ENCODE peak calls at places on chromosomes 4 and X, in four cellular contexts. P is GM12892, A is left ventricle myocardium inferior, R is memory B cell. M is an unnamed sample.

GRCh38 chrX:41033299-41033698 is 51.9 kb upstream of the USP9X start:
- DNase-seq in P (no peak), A (no peak), R (no peak), M (no peak)

GRCh38 chrX:42535233-42535632 is 242.7 kb downstream of the PPP1R2C start:
- DNase-seq in R (no peak), P (no peak), A (no peak), M (no peak)

GRCh38 chr4:993111-994029 is at the start of gene SLC26A1:
- DNase-seq in R (no peak), P (no peak), A (no peak), M (no peak)

GRCh38 chr4:38562751-38563198 is 101.2 kb upstream of the KLF3 start:
- DNase-seq in R (no peak), P (no peak), A (peak; percentile 46), M (no peak)

GRCh38 chrX:111837226-111837625 is 38.8 kb upstream of the TRPC5OS start:
- DNase-seq in P (no peak), A (no peak), R (no peak), M (no peak)

GRCh38 chr4:4217123-4217522 is 9.6 kb downstream of the OTOP1 start:
- DNase-seq in R (no peak), P (no peak), A (no peak), M (no peak)

GRCh38 chr4:29046166-29046565 is 1674.0 kb upstream of the PCDH7 start:
- DNase-seq in P (no peak), R (no peak), A (no peak), M (no peak)

GRCh38 chrX:10155137-10155536 is 1.6 kb upstream of the CLCN4 start:
- DNase-seq in P (no peak), R (no peak), A (no peak), M (no peak)

GRCh38 chr4:128303986-128304385 is 16.4 kb upstream of the PGRMC2 start:
- DNase-seq in P (no peak), A (no peak), R (no peak), M (no peak)

GRCh38 chr4:158778065-158778711 is 9.4 kb downstream of the FNIP2 start:
- DNase-seq in R (peak; percentile 27), P (no peak), A (no peak), M (no peak)

GRCh38 chrX:155070663-155070974 is 317 bp downstream of the CMC4 start:
- DNase-seq in A (no peak), P (no peak), R (no peak), M (no peak)

GRCh38 chr4:6530964-6531363 is 44.0 kb upstream of the MAN2B2 start:
- DNase-seq in P (no peak), A (no peak), R (no peak), M (no peak)

GRCh38 chr4:46388860-46389259 is 1.1 kb downstream of the GABRA2 start:
- DNase-seq in P (no peak), R (no peak), A (no peak), M (no peak)

GRCh38 chrX:118240359-118240758 is 105.5 kb upstream of the WDR44 start:
- DNase-seq in P (no peak), A (peak; percentile 13), R (no peak), M (no peak)

GRCh38 chr4:89337678-89338077 is 30.1 kb upstream of the GPRIN3 start:
- DNase-seq in P (no peak), A (no peak), R (no peak), M (no peak)

GRCh38 chrX:30489323-30489722 is 88.2 kb downstream of the TASL start:
- DNase-seq in R (no peak), A (no peak), P (no peak), M (no peak)

GRCh38 chr4:76856183-76856969 is 41.6 kb downstream of the SOWAHB start:
- DNase-seq in R (no peak), P (no peak), A (no peak), M (no peak)

GRCh38 chr4:169252339-169253086 is 18.2 kb downstream of the SH3RF1 start:
- DNase-seq in P (no peak), A (no peak), R (no peak), M (no peak)

GRCh38 chr4:48939785-48940184 is 33.2 kb upstream of the OCIAD2 start:
- DNase-seq in P (no peak), R (no peak), A (no peak), M (no peak)

GRCh38 chrX:17680732-17681413 is 56.4 kb upstream of the SCML1 start:
- DNase-seq in P (no peak), A (no peak), R (no peak), M (no peak)

GRCh38 chr4:118033148-118034060 is 882 bp upstream of the NDST3 start:
- DNase-seq in R (no peak), P (peak; percentile 7), A (no peak), M (no peak)

GRCh38 chr4:173399016-173399415 is at the start of gene SCRG1:
- DNase-seq in A (peak; percentile 36), R (no peak), P (no peak), M (no peak)

GRCh38 chr4:136893638-136894037 is 638.7 kb downstream of the PCDH18 start:
- DNase-seq in A (no peak), R (no peak), P (no peak), M (no peak)

GRCh38 chr4:48944252-48944651 is 37.7 kb upstream of the OCIAD2 start:
- DNase-seq in P (no peak), A (no peak), R (no peak), M (no peak)

GRCh38 chr4:7820031-7820825 is 119.4 kb downstream of the AFAP1 start:
- DNase-seq in A (no peak), P (no peak), R (no peak), M (no peak)

GRCh38 chr4:83083925-83084475 is 30.5 kb downstream of the PLAC8 start:
- DNase-seq in A (no peak), P (no peak), R (peak; percentile 58), M (peak; percentile 33)

GRCh38 chr4:182880387-182881356 is 36.5 kb downstream of the DCTD start:
- DNase-seq in A (peak; percentile 57), R (no peak), P (no peak), M (no peak)

GRCh38 chr4:1614502-1614853 is 69.6 kb downstream of the FAM53A start:
- DNase-seq in A (no peak), P (no peak), R (no peak), M (no peak)

GRCh38 chr4:15402974-15403373 is 24.9 kb upstream of the C1QTNF7 start:
- DNase-seq in R (no peak), P (no peak), A (no peak), M (no peak)

GRCh38 chr4:77072195-77072753 is 3.5 kb downstream of the CCNI start:
- DNase-seq in R (no peak), P (no peak), A (no peak), M (no peak)

GRCh38 chr4:171532968-171533367 is 280.2 kb upstream of the GALNTL6 start:
- DNase-seq in A (no peak), P (no peak), R (no peak), M (no peak)

GRCh38 chr4:166146806-166147540 is 273.9 kb downstream of the TLL1 start:
- DNase-seq in R (no peak), A (no peak), P (no peak), M (no peak)

GRCh38 chr4:100657187-100657586 is 139.4 kb upstream of the EMCN start:
- DNase-seq in R (no peak), A (no peak), P (no peak), M (no peak)

GRCh38 chrX:52574416-52575275 is 57.8 kb upstream of the XAGE1B start:
- DNase-seq in A (no peak), R (peak; percentile 21), P (peak; percentile 6), M (no peak)

GRCh38 chrX:67436867-67437266 is 107.0 kb upstream of the AR start:
- DNase-seq in P (no peak), R (no peak), A (no peak), M (no peak)

GRCh38 chr4:80362578-80363181 is 27.1 kb downstream of the CFAP299 start:
- DNase-seq in A (no peak), R (peak; percentile 23), P (no peak), M (no peak)

GRCh38 chrX:9525511-9526248 is 60.8 kb downstream of the TBL1X start:
- DNase-seq in A (no peak), P (no peak), R (no peak), M (no peak)

GRCh38 chrX:42746606-42747005 is 31.4 kb downstream of the PPP1R2C start:
- DNase-seq in A (no peak), R (no peak), P (no peak), M (no peak)

GRCh38 chrX:119391279-119391678 is 7.9 kb upstream of the SLC25A43 start:
- DNase-seq in P (no peak), R (no peak), A (no peak), M (no peak)